ENCODE peak calls at places on chromosomes 6 and 20, in six cellular contexts. One of them, this sample, is unnamed.

GRCh38 chr6:143539723-143540122 is 28.2 kb upstream of the FUCA2 start:
- DNase-seq in HS-5: no peak
- DNase-seq in T-helper 1 cell: no peak
- DNase-seq in breast epithelium: no peak
- DNase-seq in renal cortical epithelial cell: no peak
- DNase-seq in NCI-H1092 treated with DMSO at 0.1 percent for 48 hours: no peak
- DNase-seq in this sample: peak

GRCh38 chr6:2763876-2764540 is 1.2 kb upstream of the WRNIP1 start:
- DNase-seq in HS-5: no peak
- DNase-seq in T-helper 1 cell: no peak
- DNase-seq in breast epithelium: no peak
- DNase-seq in renal cortical epithelial cell: no peak
- DNase-seq in NCI-H1092 treated with DMSO at 0.1 percent for 48 hours: peak
- DNase-seq in this sample: peak

GRCh38 chr6:21340563-21340962 is 253.0 kb upstream of the SOX4 start:
- DNase-seq in HS-5: no peak
- DNase-seq in T-helper 1 cell: no peak
- DNase-seq in breast epithelium: no peak
- DNase-seq in renal cortical epithelial cell: no peak
- DNase-seq in NCI-H1092 treated with DMSO at 0.1 percent for 48 hours: no peak
- DNase-seq in this sample: no peak

GRCh38 chr20:13800728-13801134 is 15.9 kb downstream of the NDUFAF5 start:
- DNase-seq in HS-5: peak
- DNase-seq in T-helper 1 cell: no peak
- DNase-seq in breast epithelium: peak
- DNase-seq in renal cortical epithelial cell: peak
- DNase-seq in NCI-H1092 treated with DMSO at 0.1 percent for 48 hours: peak
- DNase-seq in this sample: no peak

GRCh38 chr20:5877128-5877527 is 73.2 kb downstream of the TRMT6 start:
- DNase-seq in HS-5: no peak
- DNase-seq in T-helper 1 cell: no peak
- DNase-seq in breast epithelium: no peak
- DNase-seq in renal cortical epithelial cell: no peak
- DNase-seq in NCI-H1092 treated with DMSO at 0.1 percent for 48 hours: no peak
- DNase-seq in this sample: no peak

GRCh38 chr6:82775361-82775760 is 290.3 kb downstream of the UBE3D start:
- DNase-seq in HS-5: peak
- DNase-seq in T-helper 1 cell: no peak
- DNase-seq in breast epithelium: no peak
- DNase-seq in renal cortical epithelial cell: no peak
- DNase-seq in NCI-H1092 treated with DMSO at 0.1 percent for 48 hours: no peak
- DNase-seq in this sample: no peak

GRCh38 chr6:12606616-12607015 is 110.0 kb upstream of the PHACTR1 start:
- DNase-seq in HS-5: no peak
- DNase-seq in T-helper 1 cell: no peak
- DNase-seq in breast epithelium: no peak
- DNase-seq in renal cortical epithelial cell: no peak
- DNase-seq in NCI-H1092 treated with DMSO at 0.1 percent for 48 hours: no peak
- DNase-seq in this sample: no peak

GRCh38 chr6:64012351-64013060 is 376.9 kb downstream of the PHF3 start:
- DNase-seq in HS-5: no peak
- DNase-seq in T-helper 1 cell: no peak
- DNase-seq in breast epithelium: no peak
- DNase-seq in renal cortical epithelial cell: peak
- DNase-seq in NCI-H1092 treated with DMSO at 0.1 percent for 48 hours: peak
- DNase-seq in this sample: peak

GRCh38 chr6:129519750-129520149 is 190.2 kb downstream of the ARHGAP18 start:
- DNase-seq in HS-5: no peak
- DNase-seq in T-helper 1 cell: no peak
- DNase-seq in breast epithelium: no peak
- DNase-seq in renal cortical epithelial cell: no peak
- DNase-seq in NCI-H1092 treated with DMSO at 0.1 percent for 48 hours: no peak
- DNase-seq in this sample: no peak

GRCh38 chr6:20652691-20653479 is 118.6 kb downstream of the CDKAL1 start:
- DNase-seq in HS-5: no peak
- DNase-seq in T-helper 1 cell: no peak
- DNase-seq in breast epithelium: no peak
- DNase-seq in renal cortical epithelial cell: peak
- DNase-seq in NCI-H1092 treated with DMSO at 0.1 percent for 48 hours: no peak
- DNase-seq in this sample: no peak

GRCh38 chr6:158286413-158286812 is 25.9 kb upstream of the TULP4 start:
- DNase-seq in HS-5: no peak
- DNase-seq in T-helper 1 cell: no peak
- DNase-seq in breast epithelium: no peak
- DNase-seq in renal cortical epithelial cell: no peak
- DNase-seq in NCI-H1092 treated with DMSO at 0.1 percent for 48 hours: no peak
- DNase-seq in this sample: no peak

GRCh38 chr6:3981917-3982316 is 97.0 kb downstream of the FAM217A start:
- DNase-seq in HS-5: no peak
- DNase-seq in T-helper 1 cell: no peak
- DNase-seq in breast epithelium: no peak
- DNase-seq in renal cortical epithelial cell: no peak
- DNase-seq in NCI-H1092 treated with DMSO at 0.1 percent for 48 hours: no peak
- DNase-seq in this sample: no peak

GRCh38 chr20:24547967-24548366 is 78.5 kb downstream of the SYNDIG1 start:
- DNase-seq in HS-5: no peak
- DNase-seq in T-helper 1 cell: no peak
- DNase-seq in breast epithelium: no peak
- DNase-seq in renal cortical epithelial cell: no peak
- DNase-seq in NCI-H1092 treated with DMSO at 0.1 percent for 48 hours: no peak
- DNase-seq in this sample: no peak

GRCh38 chr6:44869321-44869897 is 458.7 kb upstream of the RUNX2 start:
- DNase-seq in HS-5: no peak
- DNase-seq in T-helper 1 cell: no peak
- DNase-seq in breast epithelium: no peak
- DNase-seq in renal cortical epithelial cell: peak
- DNase-seq in NCI-H1092 treated with DMSO at 0.1 percent for 48 hours: no peak
- DNase-seq in this sample: no peak

GRCh38 chr6:142935553-142936517 is 9.1 kb downstream of the HIVEP2 start:
- DNase-seq in HS-5: no peak
- DNase-seq in T-helper 1 cell: peak
- DNase-seq in breast epithelium: no peak
- DNase-seq in renal cortical epithelial cell: no peak
- DNase-seq in NCI-H1092 treated with DMSO at 0.1 percent for 48 hours: no peak
- DNase-seq in this sample: no peak

GRCh38 chr6:81890846-81891245 is 138.4 kb upstream of the TENT5A start:
- DNase-seq in HS-5: peak
- DNase-seq in T-helper 1 cell: no peak
- DNase-seq in breast epithelium: no peak
- DNase-seq in renal cortical epithelial cell: peak
- DNase-seq in NCI-H1092 treated with DMSO at 0.1 percent for 48 hours: no peak
- DNase-seq in this sample: no peak

GRCh38 chr6:105692630-105693212 is 289.8 kb upstream of the PREP start:
- DNase-seq in HS-5: no peak
- DNase-seq in T-helper 1 cell: no peak
- DNase-seq in breast epithelium: no peak
- DNase-seq in renal cortical epithelial cell: no peak
- DNase-seq in NCI-H1092 treated with DMSO at 0.1 percent for 48 hours: no peak
- DNase-seq in this sample: no peak

GRCh38 chr6:39301606-39302005 is 12.6 kb downstream of the KCNK17 start:
- DNase-seq in HS-5: no peak
- DNase-seq in T-helper 1 cell: no peak
- DNase-seq in breast epithelium: no peak
- DNase-seq in renal cortical epithelial cell: no peak
- DNase-seq in NCI-H1092 treated with DMSO at 0.1 percent for 48 hours: no peak
- DNase-seq in this sample: peak

GRCh38 chr6:158170656-158171081 is 2.5 kb downstream of the GTF2H5 start:
- DNase-seq in HS-5: peak
- DNase-seq in T-helper 1 cell: no peak
- DNase-seq in breast epithelium: no peak
- DNase-seq in renal cortical epithelial cell: peak
- DNase-seq in NCI-H1092 treated with DMSO at 0.1 percent for 48 hours: no peak
- DNase-seq in this sample: peak

GRCh38 chr6:1226208-1227099 is 85.4 kb upstream of the FOXQ1 start:
- DNase-seq in HS-5: no peak
- DNase-seq in T-helper 1 cell: no peak
- DNase-seq in breast epithelium: no peak
- DNase-seq in renal cortical epithelial cell: peak
- DNase-seq in NCI-H1092 treated with DMSO at 0.1 percent for 48 hours: no peak
- DNase-seq in this sample: no peak

GRCh38 chr6:56954389-56955170 is at the start of gene BEND6:
- DNase-seq in HS-5: no peak
- DNase-seq in T-helper 1 cell: no peak
- DNase-seq in breast epithelium: no peak
- DNase-seq in renal cortical epithelial cell: peak
- DNase-seq in NCI-H1092 treated with DMSO at 0.1 percent for 48 hours: peak
- DNase-seq in this sample: peak

GRCh38 chr6:157329829-157330228 is 6.5 kb upstream of the TMEM242 start:
- DNase-seq in HS-5: no peak
- DNase-seq in T-helper 1 cell: no peak
- DNase-seq in breast epithelium: no peak
- DNase-seq in renal cortical epithelial cell: peak
- DNase-seq in NCI-H1092 treated with DMSO at 0.1 percent for 48 hours: no peak
- DNase-seq in this sample: no peak

GRCh38 chr20:20340443-20340842 is 27.5 kb upstream of the INSM1 start:
- DNase-seq in HS-5: no peak
- DNase-seq in T-helper 1 cell: no peak
- DNase-seq in breast epithelium: no peak
- DNase-seq in renal cortical epithelial cell: no peak
- DNase-seq in NCI-H1092 treated with DMSO at 0.1 percent for 48 hours: no peak
- DNase-seq in this sample: no peak

GRCh38 chr6:114157848-114158247 is 185.0 kb downstream of the HS3ST5 start:
- DNase-seq in HS-5: no peak
- DNase-seq in T-helper 1 cell: no peak
- DNase-seq in breast epithelium: no peak
- DNase-seq in renal cortical epithelial cell: no peak
- DNase-seq in NCI-H1092 treated with DMSO at 0.1 percent for 48 hours: no peak
- DNase-seq in this sample: no peak

GRCh38 chr6:34027445-34027936 is 118.4 kb downstream of the GRM4 start:
- DNase-seq in HS-5: no peak
- DNase-seq in T-helper 1 cell: peak
- DNase-seq in breast epithelium: no peak
- DNase-seq in renal cortical epithelial cell: no peak
- DNase-seq in NCI-H1092 treated with DMSO at 0.1 percent for 48 hours: no peak
- DNase-seq in this sample: peak

GRCh38 chr20:8812818-8813217 is 256.1 kb upstream of the PLCB4 start:
- DNase-seq in HS-5: no peak
- DNase-seq in T-helper 1 cell: no peak
- DNase-seq in breast epithelium: no peak
- DNase-seq in renal cortical epithelial cell: no peak
- DNase-seq in NCI-H1092 treated with DMSO at 0.1 percent for 48 hours: peak
- DNase-seq in this sample: peak

GRCh38 chr6:57221191-57221935 is 744 bp downstream of the RAB23 start:
- DNase-seq in HS-5: peak
- DNase-seq in T-helper 1 cell: peak
- DNase-seq in breast epithelium: peak
- DNase-seq in renal cortical epithelial cell: peak
- DNase-seq in NCI-H1092 treated with DMSO at 0.1 percent for 48 hours: peak
- DNase-seq in this sample: peak

GRCh38 chr6:67640462-67640861 is 994.6 kb upstream of the ADGRB3 start:
- DNase-seq in HS-5: no peak
- DNase-seq in T-helper 1 cell: no peak
- DNase-seq in breast epithelium: no peak
- DNase-seq in renal cortical epithelial cell: peak
- DNase-seq in NCI-H1092 treated with DMSO at 0.1 percent for 48 hours: no peak
- DNase-seq in this sample: no peak

GRCh38 chr6:156164701-156165454 is 612.3 kb upstream of the ARID1B start:
- DNase-seq in HS-5: no peak
- DNase-seq in T-helper 1 cell: no peak
- DNase-seq in breast epithelium: no peak
- DNase-seq in renal cortical epithelial cell: peak
- DNase-seq in NCI-H1092 treated with DMSO at 0.1 percent for 48 hours: no peak
- DNase-seq in this sample: no peak

GRCh38 chr6:170292111-170292777 is 1.4 kb upstream of the DLL1 start:
- DNase-seq in HS-5: no peak
- DNase-seq in T-helper 1 cell: no peak
- DNase-seq in breast epithelium: no peak
- DNase-seq in renal cortical epithelial cell: no peak
- DNase-seq in NCI-H1092 treated with DMSO at 0.1 percent for 48 hours: no peak
- DNase-seq in this sample: peak

GRCh38 chr20:38617011-38617829 is 15.6 kb downstream of the ARHGAP40 start:
- DNase-seq in HS-5: no peak
- DNase-seq in T-helper 1 cell: no peak
- DNase-seq in breast epithelium: peak
- DNase-seq in renal cortical epithelial cell: peak
- DNase-seq in NCI-H1092 treated with DMSO at 0.1 percent for 48 hours: no peak
- DNase-seq in this sample: peak

This sample was measured in GM23338.